ENCODE peak calls at places on chromosomes 16 and 17, in four cellular contexts. T, A, G and J are unnamed samples.

GRCh38 chr17:49555495-49556018 is 20.1 kb upstream of the NXPH3 start:
- DNase-seq in T (no peak), A (no peak), G (no peak), J (no peak)

GRCh38 chr16:1772362-1772907 is at the start of gene EME2:
- DNase-seq in T (no peak), A (no peak), G (no peak), J (peak)

GRCh38 chr16:35795361-35796029 is 2336.1 kb downstream of the TP53TG3F start:
- DNase-seq in T (peak), A (no peak), G (no peak), J (no peak)

GRCh38 chr17:59378621-59379194 is 47.3 kb downstream of the YPEL2 start:
- DNase-seq in T (no peak), A (no peak), G (peak), J (no peak)

GRCh38 chr17:16987830-16988601 is 16.1 kb upstream of the TNFRSF13B start:
- DNase-seq in T (peak), A (peak), G (peak), J (peak)

GRCh38 chr16:23362460-23363317 is 60.6 kb downstream of the SCNN1B start:
- DNase-seq in T (peak), A (no peak), G (peak), J (no peak)

GRCh38 chr16:16007743-16008111 is 58.3 kb downstream of the ABCC1 start:
- DNase-seq in T (no peak), A (no peak), G (no peak), J (no peak)

GRCh38 chr17:6269474-6269873 is 165.4 kb downstream of the AIPL1 start:
- DNase-seq in T (no peak), A (peak), G (no peak), J (no peak)

GRCh38 chr16:15701367-15701766 is 51.3 kb downstream of the NDE1 start:
- DNase-seq in T (no peak), A (no peak), G (no peak), J (no peak)

GRCh38 chr16:89142474-89143197 is 28.9 kb upstream of the CDH15 start:
- DNase-seq in T (peak), A (no peak), G (no peak), J (peak)
- H3K4me3 ChIP-seq in T (no peak), A (no peak), G (no peak), J (no peak)

GRCh38 chr17:32929588-32929987 is 1.6 kb downstream of the TMEM98 start:
- DNase-seq in T (no peak), A (no peak), G (no peak), J (no peak)
- H3K4me3 ChIP-seq in T (peak), A (peak), G (peak), J (no peak)

DNA sequence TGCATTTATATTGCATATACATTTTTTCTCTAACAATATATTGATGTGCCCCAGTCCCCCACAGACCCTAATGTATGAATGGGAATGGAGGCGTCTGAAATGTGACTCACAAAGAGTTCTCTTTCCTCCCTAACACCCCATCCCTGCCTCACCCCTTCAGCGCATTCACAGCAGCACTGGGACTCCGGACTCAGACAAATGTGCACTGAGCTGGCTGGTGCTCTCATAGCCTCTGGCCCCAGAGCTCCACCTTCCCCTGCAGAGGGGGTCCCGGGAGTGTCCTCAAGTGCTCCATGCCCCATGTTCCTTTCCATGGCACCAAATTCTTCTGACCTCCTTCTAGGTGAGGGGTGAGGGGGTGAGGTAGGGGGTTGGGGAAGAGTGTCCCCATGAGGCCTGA is 20.6 kb downstream of the NPTX1 start:
- DNase-seq in T (no peak), A (no peak), G (no peak), J (no peak)
- H3K4me3 ChIP-seq in T (peak), A (no peak), G (no peak), J (no peak)

GRCh38 chr17:38883592-38884526 is 14.0 kb downstream of the LASP1 start:
- DNase-seq in T (no peak), A (no peak), G (no peak), J (no peak)
- H3K4me3 ChIP-seq in T (no peak), A (no peak), G (no peak), J (peak)

DNA sequence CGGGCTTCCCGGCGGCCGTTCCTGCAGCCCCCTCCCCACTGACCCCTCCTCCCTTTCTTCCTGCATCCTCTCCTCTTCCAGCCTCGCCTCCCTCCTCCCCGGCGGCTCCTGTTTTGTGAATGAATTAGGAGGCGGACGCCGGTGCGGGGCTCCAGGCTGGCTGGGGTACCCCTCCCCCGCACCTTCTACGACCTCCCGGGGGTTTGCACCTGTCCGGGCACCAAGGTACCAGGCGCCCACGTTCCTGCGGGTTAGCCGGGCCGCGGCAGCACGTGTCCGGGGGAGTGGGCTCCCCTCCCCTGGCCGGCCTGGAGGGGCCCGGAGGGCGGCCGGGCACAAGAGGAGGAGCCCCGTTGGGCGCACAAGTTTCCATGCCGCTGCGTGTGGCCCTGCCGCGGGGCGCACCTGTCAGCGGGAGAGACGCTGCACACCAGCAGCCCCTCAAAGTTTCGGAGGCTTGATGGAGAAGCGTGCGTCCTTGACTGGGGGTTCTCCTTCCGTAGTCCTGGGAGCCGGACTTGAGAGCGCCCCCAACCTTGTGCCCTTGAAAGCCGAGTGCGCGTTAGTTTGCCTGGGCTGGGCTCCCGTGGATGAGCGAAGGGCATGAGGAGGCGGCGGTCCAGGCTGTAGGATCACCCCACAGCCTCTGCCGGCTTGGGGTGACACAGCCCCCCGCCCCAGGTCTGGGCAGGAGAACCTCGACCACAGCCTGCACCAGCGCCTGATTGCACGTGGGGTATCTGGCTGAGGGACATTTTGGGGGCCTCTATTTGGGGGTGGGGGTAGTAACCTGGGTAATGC is 1.2 kb downstream of the HAS3 start:
- DNase-seq in T (no peak), A (peak), G (no peak), J (no peak)
- H3K4me3 ChIP-seq in T (peak), A (peak), G (peak), J (no peak)